ENCODE peak calls at places on chromosomes 7 and 10, in six cellular contexts. M, V, R, G, Y and I are unnamed samples.

GRCh38 chr7:40815512-40815911 is 680.7 kb downstream of the SUGCT start:
- DNase-seq in V (no peak), Y (no peak), G (peak), M (no peak), R (no peak), I (no peak)

GRCh38 chr10:91164520-91165065 is 55.9 kb upstream of the PCGF5 start:
- DNase-seq in Y (no peak), M (peak), R (no peak), G (no peak), V (no peak), I (no peak)

GRCh38 chr7:70143089-70144044 is 545.1 kb downstream of the AUTS2 start:
- DNase-seq in M (no peak), G (peak), V (no peak), R (no peak), Y (peak), I (no peak)

GRCh38 chr10:28393956-28394568 is 91.2 kb upstream of the MPP7 start:
- DNase-seq in R (peak), Y (peak), M (peak), V (peak), G (peak), I (peak)

GRCh38 chr10:70722820-70723424 is 50.6 kb downstream of the ADAMTS14 start:
- DNase-seq in G (peak), Y (no peak), M (peak), V (no peak), R (no peak), I (no peak)

GRCh38 chr10:35884657-35885071 is 242.6 kb upstream of the FZD8 start:
- DNase-seq in R (no peak), Y (no peak), V (no peak), M (no peak), G (no peak), I (no peak)

GRCh38 chr7:73541722-73542121 is 15.8 kb downstream of the BCL7B start:
- DNase-seq in Y (no peak), G (no peak), V (no peak), M (no peak), R (no peak), I (no peak)

GRCh38 chr7:158327571-158328180 is 259.9 kb downstream of the PTPRN2 start:
- DNase-seq in M (no peak), G (no peak), R (no peak), V (no peak), Y (peak), I (no peak)

GRCh38 chr7:54560726-54561125 is 18.6 kb downstream of the VSTM2A start:
- DNase-seq in V (no peak), Y (no peak), R (no peak), G (no peak), M (no peak), I (no peak)

GRCh38 chr7:46485481-46486065 is 564.5 kb upstream of the IGFBP3 start:
- DNase-seq in M (no peak), Y (no peak), G (peak), R (no peak), V (no peak), I (no peak)

GRCh38 chr7:221996-222715 is 29.8 kb downstream of the FAM20C start:
- DNase-seq in G (no peak), M (no peak), Y (no peak), R (no peak), V (no peak), I (no peak)

GRCh38 chr10:19974554-19974953 is 158.3 kb downstream of the PLXDC2 start:
- DNase-seq in Y (no peak), M (no peak), V (no peak), G (no peak), R (no peak), I (no peak)

GRCh38 chr7:100503350-100503735 is 19.6 kb downstream of the NYAP1 start:
- DNase-seq in M (no peak), R (no peak), Y (no peak), V (no peak), G (peak), I (no peak)

GRCh38 chr7:133570321-133570720 is 317.4 kb downstream of the EXOC4 start:
- DNase-seq in R (no peak), G (no peak), M (no peak), V (no peak), Y (no peak), I (no peak)